ENCODE peak calls at places on chromosomes 16 and 17, in nine cellular contexts. F is AG10803, U is SK-N-SH, V is cardiac fibroblast, B is AG09309, S is epithelial cell of proximal tubule, O is endothelial cell, Q is heart right ventricle, N is GM10248. I is an unnamed sample.

GRCh38 chr17:41965694-41966375 is 760 bp upstream of the CNP start:
- DNase-seq in B (no peak), N (peak), F (peak), O (peak), Q (peak), U (peak), S (no peak), V (peak), I (no peak)

GRCh38 chr17:80596760-80597608 is 52.3 kb downstream of the RPTOR start:
- DNase-seq in Q (no peak), S (no peak), U (no peak), N (no peak), B (no peak), F (no peak), V (peak), O (no peak), I (no peak)

GRCh38 chr17:83198366-83199341 is 119.2 kb downstream of the METRNL start:
- DNase-seq in B (no peak), Q (peak), U (no peak), F (no peak), O (no peak), V (no peak), S (no peak), N (no peak), I (no peak)

GRCh38 chr16:10039220-10040096 is 142.8 kb downstream of the GRIN2A start:
- DNase-seq in B (no peak), N (peak), S (no peak), Q (peak), U (peak), O (peak), F (peak), V (no peak), I (no peak)

GRCh38 chr16:30787613-30788378 is 791 bp upstream of the ZNF629 start:
- DNase-seq in B (no peak), N (no peak), V (no peak), U (no peak), S (no peak), O (no peak), Q (no peak), F (no peak), I (no peak)

GRCh38 chr17:72613411-72614292 is 478.8 kb downstream of the SLC39A11 start:
- DNase-seq in V (peak), N (no peak), U (no peak), S (no peak), F (peak), Q (no peak), B (no peak), O (no peak), I (no peak)

GRCh38 chr17:41178341-41178740 is 320 bp upstream of the KRTAP4-2 start:
- DNase-seq in B (peak), F (peak), V (peak), Q (no peak), U (no peak), S (peak), N (no peak), O (no peak), I (no peak)

GRCh38 chr17:32111141-32111771 is 31.0 kb upstream of the RHOT1 start:
- DNase-seq in V (peak), S (no peak), B (no peak), Q (peak), U (peak), N (no peak), O (peak), F (no peak), I (peak)

GRCh38 chr16:46785076-46785845 is 37.1 kb upstream of the MYLK3 start:
- DNase-seq in B (no peak), V (no peak), O (no peak), Q (no peak), S (no peak), F (no peak), U (no peak), N (no peak), I (no peak)

GRCh38 chr16:78005881-78006280 is 16.5 kb upstream of the CLEC3A start:
- DNase-seq in S (no peak), V (no peak), Q (no peak), B (no peak), N (peak), U (no peak), O (peak), F (no peak), I (no peak)

GRCh38 chr17:37527249-37527851 is 37.7 kb downstream of the DUSP14 start:
- DNase-seq in F (peak), V (peak), U (peak), N (peak), O (peak), S (peak), B (no peak), Q (no peak), I (no peak)

GRCh38 chr16:57276596-57276995 is 7.9 kb downstream of the PLLP start:
- DNase-seq in O (no peak), B (no peak), U (no peak), S (no peak), Q (no peak), F (no peak), N (no peak), V (peak), I (no peak)

GRCh38 chr17:57601328-57601727 is 143.8 kb downstream of the CCDC182 start:
- DNase-seq in F (no peak), S (no peak), V (no peak), B (no peak), U (no peak), Q (no peak), O (no peak), N (no peak), I (no peak)

GRCh38 chr17:39161967-39162366 is 4.0 kb downstream of the ARL5C start:
- DNase-seq in Q (no peak), O (no peak), S (no peak), B (no peak), V (no peak), N (no peak), U (no peak), F (no peak), I (no peak)

GRCh38 chr17:4872786-4873185 is 26.6 kb upstream of the C17orf107 start:
- DNase-seq in N (no peak), B (no peak), O (no peak), U (peak), S (no peak), Q (no peak), V (no peak), F (no peak), I (no peak)

GRCh38 chr17:82153745-82154375 is 55.8 kb upstream of the FASN start:
- DNase-seq in B (no peak), U (peak), O (peak), N (peak), V (peak), F (peak), S (no peak), Q (peak), I (peak)

GRCh38 chr16:71732587-71732986 is 8.1 kb upstream of the PHLPP2 start:
- DNase-seq in U (no peak), B (no peak), N (no peak), F (no peak), S (no peak), O (no peak), Q (no peak), V (no peak), I (no peak)

GRCh38 chr16:74107795-74108610 is 188.6 kb upstream of the PSMD7 start:
- DNase-seq in O (peak), B (peak), U (no peak), V (peak), N (peak), F (peak), S (peak), Q (no peak), I (no peak)

GRCh38 chr17:63295288-63295687 is 150.8 kb downstream of the CYB561 start:
- DNase-seq in F (no peak), S (no peak), V (no peak), B (no peak), O (no peak), Q (no peak), N (no peak), U (no peak), I (no peak)

GRCh38 chr17:59558953-59559352 is 6.5 kb upstream of the DHX40 start:
- DNase-seq in B (no peak), N (no peak), V (peak), U (peak), F (peak), O (no peak), S (no peak), Q (no peak), I (no peak)
- TF ChIP-seq CTCF in B (peak), N (peak), V (peak), U (peak), F (peak), O (peak), S (peak), Q (peak), I (no peak)

GRCh38 chr17:45111838-45112237 is 20.5 kb downstream of the PLCD3 start:
- DNase-seq in F (no peak), B (no peak), U (no peak), O (no peak), N (no peak), V (no peak), Q (no peak), S (no peak), I (no peak)

GRCh38 chr17:45113424-45113754 is 18.9 kb downstream of the PLCD3 start:
- DNase-seq in O (no peak), V (no peak), Q (no peak), F (no peak), U (no peak), N (no peak), S (no peak), B (no peak), I (no peak)

GRCh38 chr17:45112559-45113423 is 19.5 kb downstream of the PLCD3 start:
- DNase-seq in N (no peak), B (no peak), U (no peak), F (no peak), V (no peak), Q (no peak), S (no peak), O (no peak), I (no peak)

GRCh38 chr17:45108595-45109521 is 23.5 kb downstream of the PLCD3 start:
- DNase-seq in O (no peak), V (no peak), F (no peak), Q (no peak), U (no peak), N (no peak), B (no peak), S (no peak), I (no peak)

DNA sequence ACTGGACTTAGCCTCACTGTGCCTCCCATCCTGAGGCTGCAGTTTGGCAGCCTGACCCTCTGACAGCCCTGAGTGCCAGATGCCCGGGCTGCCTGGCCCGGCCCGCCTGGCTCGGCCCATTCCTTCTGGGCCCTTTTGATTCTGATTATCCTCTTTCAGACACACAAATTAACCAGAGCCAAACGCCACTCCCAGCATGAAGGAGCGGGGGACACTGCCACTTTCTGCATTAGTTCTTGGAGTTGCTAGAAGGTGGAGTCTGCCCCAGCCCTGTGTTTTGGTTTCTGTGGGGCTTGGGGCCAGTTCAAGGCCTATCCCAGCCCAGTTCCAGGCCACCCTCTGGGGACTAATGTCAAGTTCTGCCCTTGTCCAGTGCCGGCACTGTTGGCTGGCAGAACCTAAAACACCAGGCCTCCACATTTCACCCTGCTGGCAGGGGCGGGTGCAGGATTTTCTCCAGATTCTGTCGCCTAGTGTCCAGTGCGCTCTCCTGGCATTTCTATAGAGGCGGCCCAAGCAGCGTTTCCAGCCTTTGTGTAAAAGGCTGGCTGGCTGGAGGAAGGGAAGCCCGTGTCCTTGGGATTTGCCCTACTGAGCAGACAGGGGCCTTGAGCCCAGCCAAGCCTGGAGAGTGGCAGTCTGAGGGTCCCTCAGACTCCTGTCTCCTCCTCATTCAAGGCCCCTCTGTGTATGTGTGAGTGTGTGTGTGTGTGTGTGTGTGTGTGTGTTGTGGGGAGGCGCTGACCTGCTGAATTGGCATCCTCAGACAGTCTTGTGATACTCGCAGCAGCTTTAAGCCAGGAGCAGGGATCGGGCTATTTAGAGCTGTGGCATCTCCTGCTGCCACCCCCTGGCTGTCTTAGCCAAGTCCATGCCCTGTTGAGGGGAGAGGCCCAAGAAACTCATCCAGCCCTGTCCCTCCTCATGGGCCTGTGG is 21.4 kb downstream of the PLCD3 start:
- DNase-seq in U (peak), B (no peak), O (no peak), N (no peak), V (no peak), F (peak), Q (no peak), S (no peak), I (no peak)
- TF ChIP-seq CTCF in U (no peak), B (peak), O (no peak), N (no peak), V (no peak), F (no peak), Q (no peak), S (peak), I (no peak)

DNA sequence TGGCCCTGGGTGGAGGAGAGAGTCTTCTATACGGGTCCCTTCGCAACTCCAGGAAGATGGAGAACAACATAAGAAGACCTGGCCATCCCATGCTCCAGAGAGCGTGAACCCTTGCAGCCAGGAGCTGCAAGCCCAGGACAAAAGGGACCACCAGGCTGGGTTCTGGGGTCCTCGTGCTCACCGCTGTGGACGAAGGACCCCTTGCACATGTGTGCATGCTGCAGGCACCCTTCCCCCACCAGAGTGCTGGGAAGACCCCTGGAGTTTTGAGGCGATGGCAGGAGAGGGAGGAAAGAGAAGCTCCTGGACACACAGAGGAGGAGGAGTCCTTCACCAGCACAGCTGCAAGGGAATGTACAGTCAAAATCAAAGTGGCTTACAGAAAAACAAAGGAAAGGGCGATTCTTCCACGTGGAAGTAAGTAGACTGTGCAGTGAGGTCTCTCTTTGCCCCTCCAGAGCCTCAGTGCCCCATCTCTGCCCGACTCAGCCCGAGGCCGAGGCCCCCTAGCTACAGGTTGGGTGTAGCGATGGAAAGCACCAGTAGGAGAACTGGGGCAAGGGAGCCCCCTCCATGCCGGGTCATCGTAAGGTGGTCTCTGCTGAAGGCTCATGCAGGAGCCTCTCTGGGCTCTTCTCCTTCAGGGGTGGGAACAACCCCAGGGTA is 51.3 kb downstream of the PIMREG start:
- DNase-seq in O (no peak), U (no peak), F (no peak), N (no peak), S (no peak), V (no peak), Q (no peak), B (no peak), I (no peak)
- TF ChIP-seq CTCF in O (no peak), U (no peak), F (no peak), N (no peak), S (peak), V (peak), Q (no peak), B (no peak), I (no peak)

DNA sequence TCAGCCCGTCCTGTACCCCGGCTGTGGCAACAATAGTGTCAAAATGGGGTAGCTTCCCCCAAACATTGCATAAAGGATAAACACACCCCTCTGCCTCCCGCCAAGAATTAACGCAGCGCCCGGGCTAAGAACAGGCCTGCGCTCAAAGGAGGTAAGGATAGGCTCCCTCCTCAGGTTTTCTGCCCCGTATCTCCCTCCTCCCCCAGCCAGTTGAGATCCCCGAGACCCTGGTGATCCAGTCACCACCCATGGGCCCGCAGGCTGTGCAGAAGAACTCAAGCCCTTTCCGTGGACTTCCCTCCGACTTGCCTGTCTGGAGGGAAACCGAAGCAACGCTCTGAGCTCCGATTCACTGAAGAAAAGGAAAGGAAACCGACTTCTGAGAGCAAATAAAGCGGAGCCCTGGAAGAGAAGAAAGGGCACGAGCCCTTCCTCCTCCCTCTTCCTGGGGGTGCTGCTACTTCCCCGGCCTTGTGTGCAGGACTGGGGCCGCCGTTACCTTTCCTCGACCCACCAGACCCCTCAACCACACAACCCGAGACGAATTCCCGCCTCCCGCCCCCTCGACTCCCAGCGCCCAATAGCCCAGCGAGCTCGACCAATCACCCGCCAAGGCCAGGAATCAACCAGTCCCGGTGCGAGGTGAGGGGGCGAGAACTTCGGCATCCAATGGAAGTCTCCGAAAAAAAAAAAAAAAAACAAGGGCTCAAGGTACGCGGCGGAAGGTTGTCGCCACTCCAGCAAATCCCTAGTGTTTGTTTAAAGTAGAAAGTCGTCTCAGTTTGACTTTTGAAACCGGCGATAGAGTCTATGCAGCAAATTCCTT is at the start of gene BRIP1:
- DNase-seq in N (peak), B (peak), Q (peak), V (peak), U (peak), O (peak), S (peak), F (peak), I (peak)
- TF ChIP-seq CTCF in N (no peak), B (no peak), Q (no peak), V (no peak), U (no peak), O (no peak), S (no peak), F (no peak), I (no peak)

GRCh38 chr16:14003119-14003570 is 68.0 kb upstream of the MRTFB start:
- DNase-seq in N (no peak), Q (peak), U (peak), S (no peak), O (peak), F (peak), B (no peak), V (peak), I (peak)
- TF ChIP-seq CTCF in N (no peak), Q (peak), U (no peak), S (no peak), O (no peak), F (peak), B (peak), V (no peak), I (no peak)

DNA sequence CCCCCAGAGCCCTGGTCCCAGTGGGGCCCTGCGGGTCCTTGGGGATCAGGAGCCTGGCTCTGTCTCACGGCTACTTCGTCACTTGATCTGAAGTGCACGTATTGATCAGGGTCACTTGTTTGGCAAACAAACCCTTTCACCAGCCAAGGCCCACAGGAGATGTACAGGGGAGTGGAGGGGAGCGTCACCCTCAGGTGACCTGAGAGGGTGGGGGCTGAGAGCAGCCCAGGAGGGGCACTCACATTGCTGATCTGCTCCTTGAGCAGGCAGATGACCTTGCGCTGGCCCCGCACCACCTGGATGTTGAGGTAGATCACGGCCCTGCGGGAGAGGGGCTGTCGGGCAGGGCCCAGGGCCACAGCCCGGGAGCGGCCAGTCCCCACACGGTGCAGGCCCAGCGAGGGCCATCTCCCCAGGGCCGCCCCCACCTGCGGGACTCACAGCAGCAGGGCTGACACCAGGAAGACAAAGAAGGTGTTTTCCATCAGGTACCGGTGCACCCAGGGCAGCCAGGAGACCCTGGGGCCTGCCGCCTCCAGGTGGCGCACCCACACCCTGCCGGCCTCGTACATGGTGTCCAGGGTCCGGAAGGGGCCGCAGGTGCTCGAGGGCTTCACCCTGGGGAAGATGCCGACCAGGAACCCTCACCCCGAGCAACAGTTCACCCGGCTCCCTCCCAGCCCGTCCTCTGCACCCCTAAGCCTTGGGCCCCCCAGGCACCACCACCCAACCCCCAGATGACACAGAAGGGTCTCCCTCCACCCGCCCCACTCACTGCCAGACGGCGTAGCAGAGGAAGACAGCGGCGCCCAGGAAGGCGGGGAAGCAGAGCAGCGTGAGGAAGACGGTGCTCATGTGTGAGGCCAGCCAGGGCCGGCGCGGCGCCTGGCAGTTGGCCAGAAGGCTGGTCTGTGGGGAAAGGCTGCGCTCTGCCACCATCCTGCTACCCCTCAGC is 11.3 kb downstream of the TMC6 start:
- DNase-seq in V (no peak), N (no peak), Q (no peak), F (no peak), B (no peak), S (no peak), O (no peak), U (peak), I (no peak)
- TF ChIP-seq CTCF in V (peak), N (peak), Q (peak), F (no peak), B (no peak), S (peak), O (peak), U (peak), I (no peak)

DNA sequence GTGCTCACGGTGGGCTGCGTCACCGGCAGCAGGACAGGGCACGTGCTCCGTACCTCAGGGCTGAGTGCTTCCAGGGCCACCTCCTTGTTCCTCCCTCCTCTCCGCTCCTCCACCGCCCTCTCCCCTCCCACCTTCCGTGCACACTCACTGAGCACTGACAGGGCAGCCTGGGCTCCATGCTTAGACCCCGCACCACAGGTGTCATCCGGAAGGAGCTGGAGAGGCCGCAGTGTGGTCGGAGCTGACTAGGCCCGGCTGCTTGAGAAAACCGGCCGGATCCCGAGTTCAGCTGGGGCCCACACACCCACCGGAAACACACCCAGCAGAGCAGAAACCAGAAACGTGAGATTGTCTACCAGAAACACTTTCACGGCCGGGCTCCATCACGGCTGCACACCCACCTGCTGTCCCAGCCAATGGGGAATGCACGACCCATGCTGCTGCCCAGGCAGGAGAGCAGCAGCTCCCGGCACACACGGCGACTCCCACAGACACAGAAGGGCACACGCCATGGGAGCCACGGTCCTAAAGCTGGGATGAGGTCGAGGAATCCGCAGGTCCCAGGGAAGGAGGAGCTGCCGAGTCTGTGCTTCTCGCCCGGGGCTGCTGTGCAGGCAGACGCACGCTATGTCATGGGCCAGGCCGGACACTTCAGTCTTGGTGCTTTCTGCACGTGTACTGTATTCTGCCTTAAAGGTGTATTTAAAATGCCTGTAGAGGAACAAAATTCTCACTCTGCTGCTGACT is 55.0 kb upstream of the ZNF469 start:
- DNase-seq in O (no peak), V (no peak), F (no peak), U (no peak), N (no peak), Q (no peak), B (no peak), S (no peak), I (no peak)
- TF ChIP-seq CTCF in O (no peak), V (no peak), F (no peak), U (no peak), N (no peak), Q (no peak), B (no peak), S (no peak), I (no peak)